ENCODE peak calls at places on chromosome X, in eight cellular contexts. One of them, this sample, is unnamed.

GRCh38 chrX:21735038-21735752 is 22.7 kb downstream of the SMPX start:
- DNase-seq in mesothelial cell of epicardium: no peak
- DNase-seq in right cardiac atrium: no peak
- DNase-seq in transverse colon: no peak
- DNase-seq in activated T-helper 1 cell treated with Interleukin-2 at 50 U/mL for 16 hours: no peak
- DNase-seq in activated effector memory CD4-positive, alpha-beta T cell treated with Interleukin-2 at 50 U/mL for 16 hours: no peak
- DNase-seq in HS-5: peak; percentile 29
- DNase-seq in stimulated activated CD4-positive, alpha-beta T cell treated with anti-CD3 and anti-CD28 coated beads, Interleukin-1b, Interleukin-23, amount 100 ng/mL, for 24 hours: no peak
- DNase-seq in this sample: no peak

GRCh38 chrX:14851526-14851925 is 21.3 kb downstream of the FANCB start:
- DNase-seq in mesothelial cell of epicardium: no peak
- DNase-seq in right cardiac atrium: no peak
- DNase-seq in transverse colon: no peak
- DNase-seq in activated T-helper 1 cell treated with Interleukin-2 at 50 U/mL for 16 hours: no peak
- DNase-seq in activated effector memory CD4-positive, alpha-beta T cell treated with Interleukin-2 at 50 U/mL for 16 hours: no peak
- DNase-seq in HS-5: no peak
- DNase-seq in stimulated activated CD4-positive, alpha-beta T cell treated with anti-CD3 and anti-CD28 coated beads, Interleukin-1b, Interleukin-23, amount 100 ng/mL, for 24 hours: no peak
- DNase-seq in this sample: no peak

GRCh38 chrX:72050011-72050410 is 81.7 kb downstream of the RTL5 start:
- DNase-seq in mesothelial cell of epicardium: no peak
- DNase-seq in right cardiac atrium: no peak
- DNase-seq in transverse colon: no peak
- DNase-seq in activated T-helper 1 cell treated with Interleukin-2 at 50 U/mL for 16 hours: no peak
- DNase-seq in activated effector memory CD4-positive, alpha-beta T cell treated with Interleukin-2 at 50 U/mL for 16 hours: no peak
- DNase-seq in HS-5: no peak
- DNase-seq in stimulated activated CD4-positive, alpha-beta T cell treated with anti-CD3 and anti-CD28 coated beads, Interleukin-1b, Interleukin-23, amount 100 ng/mL, for 24 hours: no peak
- DNase-seq in this sample: no peak

GRCh38 chrX:49892552-49892951 is 13.3 kb downstream of the USP27X start:
- DNase-seq in mesothelial cell of epicardium: no peak
- DNase-seq in right cardiac atrium: no peak
- DNase-seq in transverse colon: no peak
- DNase-seq in activated T-helper 1 cell treated with Interleukin-2 at 50 U/mL for 16 hours: no peak
- DNase-seq in activated effector memory CD4-positive, alpha-beta T cell treated with Interleukin-2 at 50 U/mL for 16 hours: no peak
- DNase-seq in HS-5: no peak
- DNase-seq in stimulated activated CD4-positive, alpha-beta T cell treated with anti-CD3 and anti-CD28 coated beads, Interleukin-1b, Interleukin-23, amount 100 ng/mL, for 24 hours: no peak
- DNase-seq in this sample: no peak

GRCh38 chrX:11533211-11533651 is 132.5 kb downstream of the ARHGAP6 start:
- DNase-seq in mesothelial cell of epicardium: no peak
- DNase-seq in right cardiac atrium: no peak
- DNase-seq in transverse colon: no peak
- DNase-seq in activated T-helper 1 cell treated with Interleukin-2 at 50 U/mL for 16 hours: no peak
- DNase-seq in activated effector memory CD4-positive, alpha-beta T cell treated with Interleukin-2 at 50 U/mL for 16 hours: no peak
- DNase-seq in HS-5: peak; percentile 40
- DNase-seq in stimulated activated CD4-positive, alpha-beta T cell treated with anti-CD3 and anti-CD28 coated beads, Interleukin-1b, Interleukin-23, amount 100 ng/mL, for 24 hours: no peak
- DNase-seq in this sample: no peak

GRCh38 chrX:65643786-65644111 is 23.7 kb upstream of the MSN start:
- DNase-seq in mesothelial cell of epicardium: no peak
- DNase-seq in right cardiac atrium: no peak
- DNase-seq in transverse colon: no peak
- DNase-seq in activated T-helper 1 cell treated with Interleukin-2 at 50 U/mL for 16 hours: no peak
- DNase-seq in activated effector memory CD4-positive, alpha-beta T cell treated with Interleukin-2 at 50 U/mL for 16 hours: no peak
- DNase-seq in HS-5: no peak
- DNase-seq in stimulated activated CD4-positive, alpha-beta T cell treated with anti-CD3 and anti-CD28 coated beads, Interleukin-1b, Interleukin-23, amount 100 ng/mL, for 24 hours: no peak
- DNase-seq in this sample: no peak

GRCh38 chrX:13120017-13120416 is 75.6 kb upstream of the FAM9C start:
- DNase-seq in mesothelial cell of epicardium: peak; percentile 39
- DNase-seq in right cardiac atrium: peak; percentile 54
- DNase-seq in transverse colon: peak; percentile 30
- DNase-seq in activated T-helper 1 cell treated with Interleukin-2 at 50 U/mL for 16 hours: no peak
- DNase-seq in activated effector memory CD4-positive, alpha-beta T cell treated with Interleukin-2 at 50 U/mL for 16 hours: no peak
- DNase-seq in HS-5: no peak
- DNase-seq in stimulated activated CD4-positive, alpha-beta T cell treated with anti-CD3 and anti-CD28 coated beads, Interleukin-1b, Interleukin-23, amount 100 ng/mL, for 24 hours: no peak
- DNase-seq in this sample: peak; percentile 48

GRCh38 chrX:39716401-39716800 is 381.4 kb downstream of the BCOR start:
- DNase-seq in mesothelial cell of epicardium: no peak
- DNase-seq in right cardiac atrium: no peak
- DNase-seq in transverse colon: no peak
- DNase-seq in activated T-helper 1 cell treated with Interleukin-2 at 50 U/mL for 16 hours: no peak
- DNase-seq in activated effector memory CD4-positive, alpha-beta T cell treated with Interleukin-2 at 50 U/mL for 16 hours: no peak
- DNase-seq in HS-5: no peak
- DNase-seq in stimulated activated CD4-positive, alpha-beta T cell treated with anti-CD3 and anti-CD28 coated beads, Interleukin-1b, Interleukin-23, amount 100 ng/mL, for 24 hours: no peak
- DNase-seq in this sample: no peak

GRCh38 chrX:31854716-31855115 is 782.9 kb upstream of the FTHL17 start:
- DNase-seq in mesothelial cell of epicardium: no peak
- DNase-seq in right cardiac atrium: no peak
- DNase-seq in transverse colon: no peak
- DNase-seq in activated T-helper 1 cell treated with Interleukin-2 at 50 U/mL for 16 hours: no peak
- DNase-seq in activated effector memory CD4-positive, alpha-beta T cell treated with Interleukin-2 at 50 U/mL for 16 hours: no peak
- DNase-seq in HS-5: no peak
- DNase-seq in stimulated activated CD4-positive, alpha-beta T cell treated with anti-CD3 and anti-CD28 coated beads, Interleukin-1b, Interleukin-23, amount 100 ng/mL, for 24 hours: no peak
- DNase-seq in this sample: no peak

GRCh38 chrX:30653415-30654131 is at the start of gene GK:
- DNase-seq in mesothelial cell of epicardium: no peak
- DNase-seq in right cardiac atrium: no peak
- DNase-seq in transverse colon: peak; percentile 19
- DNase-seq in activated T-helper 1 cell treated with Interleukin-2 at 50 U/mL for 16 hours: no peak
- DNase-seq in activated effector memory CD4-positive, alpha-beta T cell treated with Interleukin-2 at 50 U/mL for 16 hours: peak; percentile 5
- DNase-seq in HS-5: no peak
- DNase-seq in stimulated activated CD4-positive, alpha-beta T cell treated with anti-CD3 and anti-CD28 coated beads, Interleukin-1b, Interleukin-23, amount 100 ng/mL, for 24 hours: no peak
- DNase-seq in this sample: no peak

GRCh38 chrX:118657413-118657812 is 70.0 kb upstream of the IL13RA1 start:
- DNase-seq in mesothelial cell of epicardium: no peak
- DNase-seq in right cardiac atrium: no peak
- DNase-seq in transverse colon: no peak
- DNase-seq in activated T-helper 1 cell treated with Interleukin-2 at 50 U/mL for 16 hours: no peak
- DNase-seq in activated effector memory CD4-positive, alpha-beta T cell treated with Interleukin-2 at 50 U/mL for 16 hours: no peak
- DNase-seq in HS-5: no peak
- DNase-seq in stimulated activated CD4-positive, alpha-beta T cell treated with anti-CD3 and anti-CD28 coated beads, Interleukin-1b, Interleukin-23, amount 100 ng/mL, for 24 hours: no peak
- DNase-seq in this sample: no peak

GRCh38 chrX:104112326-104112951 is at the start of gene ZCCHC18:
- DNase-seq in mesothelial cell of epicardium: peak; percentile 63
- DNase-seq in right cardiac atrium: peak; percentile 57
- DNase-seq in transverse colon: peak; percentile 38
- DNase-seq in activated T-helper 1 cell treated with Interleukin-2 at 50 U/mL for 16 hours: peak; percentile 23
- DNase-seq in activated effector memory CD4-positive, alpha-beta T cell treated with Interleukin-2 at 50 U/mL for 16 hours: peak; percentile 17
- DNase-seq in HS-5: no peak
- DNase-seq in stimulated activated CD4-positive, alpha-beta T cell treated with anti-CD3 and anti-CD28 coated beads, Interleukin-1b, Interleukin-23, amount 100 ng/mL, for 24 hours: peak; percentile 13
- DNase-seq in this sample: peak; percentile 67

GRCh38 chrX:118976599-118977340 is 2.4 kb downstream of the LONRF3 start:
- DNase-seq in mesothelial cell of epicardium: peak; percentile 50
- DNase-seq in right cardiac atrium: peak; percentile 54
- DNase-seq in transverse colon: peak; percentile 82
- DNase-seq in activated T-helper 1 cell treated with Interleukin-2 at 50 U/mL for 16 hours: no peak
- DNase-seq in activated effector memory CD4-positive, alpha-beta T cell treated with Interleukin-2 at 50 U/mL for 16 hours: peak; percentile 1
- DNase-seq in HS-5: no peak
- DNase-seq in stimulated activated CD4-positive, alpha-beta T cell treated with anti-CD3 and anti-CD28 coated beads, Interleukin-1b, Interleukin-23, amount 100 ng/mL, for 24 hours: no peak
- DNase-seq in this sample: peak; percentile 31

GRCh38 chrX:139877710-139878414 is 55.0 kb downstream of the ATP11C start:
- DNase-seq in mesothelial cell of epicardium: no peak
- DNase-seq in right cardiac atrium: no peak
- DNase-seq in transverse colon: no peak
- DNase-seq in activated T-helper 1 cell treated with Interleukin-2 at 50 U/mL for 16 hours: no peak
- DNase-seq in activated effector memory CD4-positive, alpha-beta T cell treated with Interleukin-2 at 50 U/mL for 16 hours: no peak
- DNase-seq in HS-5: no peak
- DNase-seq in stimulated activated CD4-positive, alpha-beta T cell treated with anti-CD3 and anti-CD28 coated beads, Interleukin-1b, Interleukin-23, amount 100 ng/mL, for 24 hours: no peak
- DNase-seq in this sample: no peak

GRCh38 chrX:11239230-11239629 is 54.0 kb upstream of the AMELX start:
- DNase-seq in mesothelial cell of epicardium: no peak
- DNase-seq in right cardiac atrium: no peak
- DNase-seq in transverse colon: no peak
- DNase-seq in activated T-helper 1 cell treated with Interleukin-2 at 50 U/mL for 16 hours: no peak
- DNase-seq in activated effector memory CD4-positive, alpha-beta T cell treated with Interleukin-2 at 50 U/mL for 16 hours: no peak
- DNase-seq in HS-5: peak; percentile 15
- DNase-seq in stimulated activated CD4-positive, alpha-beta T cell treated with anti-CD3 and anti-CD28 coated beads, Interleukin-1b, Interleukin-23, amount 100 ng/mL, for 24 hours: no peak
- DNase-seq in this sample: no peak

GRCh38 chrX:27890611-27891010 is 82.8 kb downstream of the MAGEB10 start:
- DNase-seq in mesothelial cell of epicardium: no peak
- DNase-seq in right cardiac atrium: no peak
- DNase-seq in transverse colon: no peak
- DNase-seq in activated T-helper 1 cell treated with Interleukin-2 at 50 U/mL for 16 hours: no peak
- DNase-seq in activated effector memory CD4-positive, alpha-beta T cell treated with Interleukin-2 at 50 U/mL for 16 hours: no peak
- DNase-seq in HS-5: peak; percentile 29
- DNase-seq in stimulated activated CD4-positive, alpha-beta T cell treated with anti-CD3 and anti-CD28 coated beads, Interleukin-1b, Interleukin-23, amount 100 ng/mL, for 24 hours: no peak
- DNase-seq in this sample: no peak

GRCh38 chrX:134654398-134655012 is 3.8 kb downstream of the PLAC1 start:
- DNase-seq in mesothelial cell of epicardium: no peak
- DNase-seq in right cardiac atrium: no peak
- DNase-seq in transverse colon: no peak
- DNase-seq in activated T-helper 1 cell treated with Interleukin-2 at 50 U/mL for 16 hours: no peak
- DNase-seq in activated effector memory CD4-positive, alpha-beta T cell treated with Interleukin-2 at 50 U/mL for 16 hours: no peak
- DNase-seq in HS-5: no peak
- DNase-seq in stimulated activated CD4-positive, alpha-beta T cell treated with anti-CD3 and anti-CD28 coated beads, Interleukin-1b, Interleukin-23, amount 100 ng/mL, for 24 hours: peak; percentile 9
- DNase-seq in this sample: no peak

GRCh38 chrX:16778545-16778944 is 7.7 kb upstream of the TXLNG start:
- DNase-seq in mesothelial cell of epicardium: no peak
- DNase-seq in right cardiac atrium: no peak
- DNase-seq in transverse colon: no peak
- DNase-seq in activated T-helper 1 cell treated with Interleukin-2 at 50 U/mL for 16 hours: no peak
- DNase-seq in activated effector memory CD4-positive, alpha-beta T cell treated with Interleukin-2 at 50 U/mL for 16 hours: no peak
- DNase-seq in HS-5: no peak
- DNase-seq in stimulated activated CD4-positive, alpha-beta T cell treated with anti-CD3 and anti-CD28 coated beads, Interleukin-1b, Interleukin-23, amount 100 ng/mL, for 24 hours: no peak
- DNase-seq in this sample: no peak

GRCh38 chrX:10922158-10922557 is 189.0 kb upstream of the HCCS start:
- DNase-seq in mesothelial cell of epicardium: no peak
- DNase-seq in right cardiac atrium: no peak
- DNase-seq in transverse colon: no peak
- DNase-seq in activated T-helper 1 cell treated with Interleukin-2 at 50 U/mL for 16 hours: no peak
- DNase-seq in activated effector memory CD4-positive, alpha-beta T cell treated with Interleukin-2 at 50 U/mL for 16 hours: no peak
- DNase-seq in HS-5: peak; percentile 74
- DNase-seq in stimulated activated CD4-positive, alpha-beta T cell treated with anti-CD3 and anti-CD28 coated beads, Interleukin-1b, Interleukin-23, amount 100 ng/mL, for 24 hours: no peak
- DNase-seq in this sample: no peak

GRCh38 chrX:10612215-10612614 is 8.2 kb downstream of the MID1 start:
- DNase-seq in mesothelial cell of epicardium: no peak
- DNase-seq in right cardiac atrium: no peak
- DNase-seq in transverse colon: no peak
- DNase-seq in activated T-helper 1 cell treated with Interleukin-2 at 50 U/mL for 16 hours: no peak
- DNase-seq in activated effector memory CD4-positive, alpha-beta T cell treated with Interleukin-2 at 50 U/mL for 16 hours: no peak
- DNase-seq in HS-5: no peak
- DNase-seq in stimulated activated CD4-positive, alpha-beta T cell treated with anti-CD3 and anti-CD28 coated beads, Interleukin-1b, Interleukin-23, amount 100 ng/mL, for 24 hours: no peak
- DNase-seq in this sample: no peak

GRCh38 chrX:118807151-118808017 is 16.2 kb upstream of the ZCCHC12 start:
- DNase-seq in mesothelial cell of epicardium: no peak
- DNase-seq in right cardiac atrium: peak; percentile 26
- DNase-seq in transverse colon: peak; percentile 47
- DNase-seq in activated T-helper 1 cell treated with Interleukin-2 at 50 U/mL for 16 hours: no peak
- DNase-seq in activated effector memory CD4-positive, alpha-beta T cell treated with Interleukin-2 at 50 U/mL for 16 hours: no peak
- DNase-seq in HS-5: no peak
- DNase-seq in stimulated activated CD4-positive, alpha-beta T cell treated with anti-CD3 and anti-CD28 coated beads, Interleukin-1b, Interleukin-23, amount 100 ng/mL, for 24 hours: no peak
- DNase-seq in this sample: peak; percentile 23

GRCh38 chrX:145825896-145826295 is 8.3 kb downstream of the SLITRK2 start:
- DNase-seq in mesothelial cell of epicardium: no peak
- DNase-seq in right cardiac atrium: no peak
- DNase-seq in transverse colon: no peak
- DNase-seq in activated T-helper 1 cell treated with Interleukin-2 at 50 U/mL for 16 hours: no peak
- DNase-seq in activated effector memory CD4-positive, alpha-beta T cell treated with Interleukin-2 at 50 U/mL for 16 hours: no peak
- DNase-seq in HS-5: no peak
- DNase-seq in stimulated activated CD4-positive, alpha-beta T cell treated with anti-CD3 and anti-CD28 coated beads, Interleukin-1b, Interleukin-23, amount 100 ng/mL, for 24 hours: no peak
- DNase-seq in this sample: peak; percentile 65

GRCh38 chrX:124455966-124456365 is 109.6 kb downstream of the SH2D1A start:
- DNase-seq in mesothelial cell of epicardium: no peak
- DNase-seq in right cardiac atrium: no peak
- DNase-seq in transverse colon: no peak
- DNase-seq in activated T-helper 1 cell treated with Interleukin-2 at 50 U/mL for 16 hours: no peak
- DNase-seq in activated effector memory CD4-positive, alpha-beta T cell treated with Interleukin-2 at 50 U/mL for 16 hours: no peak
- DNase-seq in HS-5: no peak
- DNase-seq in stimulated activated CD4-positive, alpha-beta T cell treated with anti-CD3 and anti-CD28 coated beads, Interleukin-1b, Interleukin-23, amount 100 ng/mL, for 24 hours: no peak
- DNase-seq in this sample: no peak

GRCh38 chrX:41381685-41382084 is 47.7 kb downstream of the DDX3X start:
- DNase-seq in mesothelial cell of epicardium: no peak
- DNase-seq in right cardiac atrium: peak; percentile 69
- DNase-seq in transverse colon: peak; percentile 66
- DNase-seq in activated T-helper 1 cell treated with Interleukin-2 at 50 U/mL for 16 hours: no peak
- DNase-seq in activated effector memory CD4-positive, alpha-beta T cell treated with Interleukin-2 at 50 U/mL for 16 hours: no peak
- DNase-seq in HS-5: peak; percentile 64
- DNase-seq in stimulated activated CD4-positive, alpha-beta T cell treated with anti-CD3 and anti-CD28 coated beads, Interleukin-1b, Interleukin-23, amount 100 ng/mL, for 24 hours: no peak
- DNase-seq in this sample: peak; percentile 18

GRCh38 chrX:17425551-17425950 is 50.6 kb downstream of the NHS start:
- DNase-seq in mesothelial cell of epicardium: no peak
- DNase-seq in right cardiac atrium: no peak
- DNase-seq in transverse colon: no peak
- DNase-seq in activated T-helper 1 cell treated with Interleukin-2 at 50 U/mL for 16 hours: no peak
- DNase-seq in activated effector memory CD4-positive, alpha-beta T cell treated with Interleukin-2 at 50 U/mL for 16 hours: no peak
- DNase-seq in HS-5: no peak
- DNase-seq in stimulated activated CD4-positive, alpha-beta T cell treated with anti-CD3 and anti-CD28 coated beads, Interleukin-1b, Interleukin-23, amount 100 ng/mL, for 24 hours: no peak
- DNase-seq in this sample: no peak

GRCh38 chrX:107978707-107979307 is 3.4 kb downstream of the TEX13B start:
- DNase-seq in mesothelial cell of epicardium: no peak
- DNase-seq in right cardiac atrium: no peak
- DNase-seq in transverse colon: no peak
- DNase-seq in activated T-helper 1 cell treated with Interleukin-2 at 50 U/mL for 16 hours: no peak
- DNase-seq in activated effector memory CD4-positive, alpha-beta T cell treated with Interleukin-2 at 50 U/mL for 16 hours: no peak
- DNase-seq in HS-5: peak; percentile 10
- DNase-seq in stimulated activated CD4-positive, alpha-beta T cell treated with anti-CD3 and anti-CD28 coated beads, Interleukin-1b, Interleukin-23, amount 100 ng/mL, for 24 hours: no peak
- DNase-seq in this sample: no peak

GRCh38 chrX:35351795-35352483 is 409.3 kb downstream of the FAM47B start:
- DNase-seq in mesothelial cell of epicardium: no peak
- DNase-seq in right cardiac atrium: no peak
- DNase-seq in transverse colon: no peak
- DNase-seq in activated T-helper 1 cell treated with Interleukin-2 at 50 U/mL for 16 hours: no peak
- DNase-seq in activated effector memory CD4-positive, alpha-beta T cell treated with Interleukin-2 at 50 U/mL for 16 hours: no peak
- DNase-seq in HS-5: no peak
- DNase-seq in stimulated activated CD4-positive, alpha-beta T cell treated with anti-CD3 and anti-CD28 coated beads, Interleukin-1b, Interleukin-23, amount 100 ng/mL, for 24 hours: no peak
- DNase-seq in this sample: no peak